ENCODE peak calls at places on chromosomes 12 and 14, in six cellular contexts. One of them, this sample, is unnamed.

GRCh38 chr14:96265387-96265786 is 9.4 kb downstream of the BDKRB1 start:
- DNase-seq in HuH-7.5: no peak
- DNase-seq in effector memory CD4-positive, alpha-beta T cell: no peak
- DNase-seq in ACHN: no peak
- DNase-seq in NCI-H1694: no peak
- DNase-seq in head of caudate nucleus: no peak
- DNase-seq in this sample: no peak

GRCh38 chr12:121005346-121005815 is 10.9 kb downstream of the C12orf43 start:
- DNase-seq in HuH-7.5: peak; percentile 38
- DNase-seq in effector memory CD4-positive, alpha-beta T cell: no peak
- DNase-seq in ACHN: peak; percentile 73
- DNase-seq in NCI-H1694: no peak
- DNase-seq in head of caudate nucleus: peak; percentile 43
- DNase-seq in this sample: peak; percentile 45

GRCh38 chr14:100109594-100109955 is 44.4 kb downstream of the EVL start:
- DNase-seq in HuH-7.5: no peak
- DNase-seq in effector memory CD4-positive, alpha-beta T cell: no peak
- DNase-seq in ACHN: no peak
- DNase-seq in NCI-H1694: no peak
- DNase-seq in head of caudate nucleus: no peak
- DNase-seq in this sample: no peak

GRCh38 chr14:37901978-37902377 is 305.7 kb upstream of the SSTR1 start:
- DNase-seq in HuH-7.5: no peak
- DNase-seq in effector memory CD4-positive, alpha-beta T cell: no peak
- DNase-seq in ACHN: no peak
- DNase-seq in NCI-H1694: no peak
- DNase-seq in head of caudate nucleus: no peak
- DNase-seq in this sample: no peak

GRCh38 chr12:78181544-78182162 is 351.0 kb downstream of the NAV3 start:
- DNase-seq in HuH-7.5: no peak
- DNase-seq in effector memory CD4-positive, alpha-beta T cell: no peak
- DNase-seq in ACHN: peak; percentile 20
- DNase-seq in NCI-H1694: peak; percentile 53
- DNase-seq in head of caudate nucleus: no peak
- DNase-seq in this sample: no peak

GRCh38 chr14:103073876-103074698 is 9.9 kb upstream of the LBHD2 start:
- DNase-seq in HuH-7.5: no peak
- DNase-seq in effector memory CD4-positive, alpha-beta T cell: no peak
- DNase-seq in ACHN: peak; percentile 61
- DNase-seq in NCI-H1694: no peak
- DNase-seq in head of caudate nucleus: no peak
- DNase-seq in this sample: no peak

GRCh38 chr12:121801601-121802484 is 2.0 kb upstream of the SETD1B start:
- DNase-seq in HuH-7.5: no peak
- DNase-seq in effector memory CD4-positive, alpha-beta T cell: no peak
- DNase-seq in ACHN: no peak
- DNase-seq in NCI-H1694: peak; percentile 46
- DNase-seq in head of caudate nucleus: no peak
- DNase-seq in this sample: no peak

GRCh38 chr12:103495158-103495782 is 498 bp downstream of the C12orf42 start:
- DNase-seq in HuH-7.5: no peak
- DNase-seq in effector memory CD4-positive, alpha-beta T cell: no peak
- DNase-seq in ACHN: no peak
- DNase-seq in NCI-H1694: peak; percentile 33
- DNase-seq in head of caudate nucleus: peak; percentile 62
- DNase-seq in this sample: no peak

GRCh38 chr14:26987734-26988363 is 390.0 kb upstream of the NOVA1 start:
- DNase-seq in HuH-7.5: no peak
- DNase-seq in effector memory CD4-positive, alpha-beta T cell: no peak
- DNase-seq in ACHN: no peak
- DNase-seq in NCI-H1694: no peak
- DNase-seq in head of caudate nucleus: no peak
- DNase-seq in this sample: no peak

GRCh38 chr14:68627868-68628604 is 164.8 kb downstream of the ZFP36L1 start:
- DNase-seq in HuH-7.5: peak; percentile 84
- DNase-seq in effector memory CD4-positive, alpha-beta T cell: peak; percentile 14
- DNase-seq in ACHN: no peak
- DNase-seq in NCI-H1694: no peak
- DNase-seq in head of caudate nucleus: peak; percentile 90
- DNase-seq in this sample: peak; percentile 39

GRCh38 chr14:59328410-59328809 is 136.8 kb downstream of the GPR135 start:
- DNase-seq in HuH-7.5: no peak
- DNase-seq in effector memory CD4-positive, alpha-beta T cell: no peak
- DNase-seq in ACHN: no peak
- DNase-seq in NCI-H1694: no peak
- DNase-seq in head of caudate nucleus: no peak
- DNase-seq in this sample: no peak

This sample was measured in natural killer cell.